ENCODE peak calls at places on chromosomes 11 and 22, in ten cellular contexts. P is HS-5; I is activated B cell treated with CpG ODN at 0.5 μM for 24 hours; V is hepatocyte; X is activated naive CD4-positive, alpha-beta T cell; H is effector memory CD4-positive, alpha-beta T cell; C is HEK293T; F is fibroblast of the conjunctiva; B is fibroblast of gingiva; M is heart left ventricle. K is an unnamed sample.
A peak's percentile ranks its signal among the peaks of the same experiment; 100 is the strongest.

GRCh38 chr11:4704790-4705334 is 278 bp downstream of the MMP26 start:
- DNase-seq in M (no peak), V (no peak), C (no peak), H (no peak), X (no peak), P (no peak), F (no peak), B (no peak), I (no peak), K (no peak)

GRCh38 chr22:41998361-41999261 is at the start of gene WBP2NL:
- DNase-seq in I (peak; percentile 83), P (peak; percentile 50), F (peak; percentile 62), V (no peak), H (peak; percentile 79), C (peak; percentile 3), X (peak; percentile 68), B (peak; percentile 79), M (peak; percentile 78), K (peak; percentile 92)

GRCh38 chr11:47507016-47507631 is 45.8 kb downstream of the CELF1 start:
- DNase-seq in M (no peak), X (no peak), H (no peak), C (no peak), F (no peak), I (no peak), V (no peak), P (peak; percentile 33), B (peak; percentile 51), K (no peak)

GRCh38 chr11:69377029-69377952 is 83.3 kb downstream of the MYEOV start:
- DNase-seq in X (no peak), C (no peak), P (no peak), V (no peak), I (no peak), M (no peak), H (no peak), F (no peak), B (no peak), K (peak; percentile 55)

GRCh38 chr22:39241632-39242388 is 3.0 kb downstream of the PDGFB start:
- DNase-seq in M (peak; percentile 33), I (no peak), X (peak; percentile 34), F (no peak), V (peak; percentile 48), B (no peak), C (no peak), P (no peak), H (peak; percentile 46), K (no peak)

GRCh38 chr11:122737951-122738693 is 82.6 kb downstream of the UBASH3B start:
- DNase-seq in C (no peak), V (no peak), X (no peak), F (no peak), P (no peak), M (no peak), I (no peak), H (no peak), B (no peak), K (no peak)

GRCh38 chr22:45928726-45929359 is 48.1 kb downstream of the WNT7B start:
- DNase-seq in F (no peak), C (no peak), H (no peak), I (no peak), B (no peak), P (no peak), M (no peak), X (no peak), V (no peak), K (no peak)

GRCh38 chr11:3224730-3225098 is 6.1 kb upstream of the MRGPRG start:
- DNase-seq in I (no peak), B (no peak), H (no peak), M (no peak), X (no peak), V (no peak), F (no peak), C (no peak), P (no peak), K (no peak)

GRCh38 chr11:64649304-64649703 is 58.3 kb downstream of the SLC22A12 start:
- DNase-seq in H (no peak), C (peak; percentile 44), F (no peak), M (no peak), X (no peak), V (peak; percentile 34), I (no peak), P (no peak), B (no peak), K (no peak)

GRCh38 chr22:25405854-25406509 is 158.5 kb upstream of the GRK3 start:
- DNase-seq in V (no peak), P (no peak), B (no peak), I (no peak), M (no peak), H (no peak), X (no peak), C (no peak), F (no peak), K (no peak)

GRCh38 chr22:23652711-23653110 is 20.6 kb upstream of the DRICH1 start:
- DNase-seq in X (no peak), F (no peak), B (no peak), V (no peak), C (no peak), M (no peak), P (no peak), H (no peak), I (no peak), K (no peak)

GRCh38 chr11:105399505-105399904 is 210.4 kb upstream of the GRIA4 start:
- DNase-seq in V (no peak), X (no peak), B (no peak), M (no peak), P (no peak), I (no peak), C (no peak), F (no peak), H (no peak), K (no peak)

GRCh38 chr11:35558468-35558867 is 33.1 kb upstream of the PAMR1 start:
- DNase-seq in X (no peak), H (no peak), I (no peak), B (peak; percentile 50), M (no peak), P (no peak), C (no peak), F (no peak), V (peak; percentile 36), K (no peak)

GRCh38 chr11:72069787-72070251 is 10.5 kb downstream of the NUMA1 start:
- DNase-seq in C (no peak), H (no peak), B (peak; percentile 87), X (no peak), M (peak; percentile 89), I (no peak), P (peak; percentile 76), V (peak; percentile 81), F (peak; percentile 82), K (peak; percentile 86)

K was measured in sciatic nerve.